ENCODE peak calls at places on chromosomes 2 and 18, in four cellular contexts. One of them, this sample, is unnamed. For H3K27me3 and H3K9me3, the result is how much of the 10 kb centered on the place peaks cover.

GRCh38 chr2:47339745-47340541 is 63.0 kb upstream of the MSH2 start:
- DNase-seq in heart left ventricle: no peak
- DNase-seq in H1: no peak
- DNase-seq in PC-3: peak
- DNase-seq in this sample: peak

GRCh38 chr2:85353876-85354285 is 447 bp downstream of the RETSAT start:
- DNase-seq in PC-3: peak
- DNase-seq in H1: no peak
- DNase-seq in heart left ventricle: peak
- DNase-seq in this sample: peak

GRCh38 chr2:42867093-42868065 is 75.0 kb upstream of the HAAO start:
- DNase-seq in heart left ventricle: no peak
- DNase-seq in H1: no peak
- DNase-seq in PC-3: no peak
- DNase-seq in this sample: no peak

GRCh38 chr2:84906108-84906899 is 848 bp downstream of the TMSB10 start:
- DNase-seq in H1: no peak
- DNase-seq in PC-3: no peak
- DNase-seq in heart left ventricle: peak
- DNase-seq in this sample: peak

GRCh38 chr2:164840458-164840929 is 1.1 kb downstream of the COBLL1 start:
- DNase-seq in heart left ventricle: peak
- DNase-seq in H1: peak
- DNase-seq in PC-3: peak
- DNase-seq in this sample: peak

GRCh38 chr18:21682276-21683051 is 22.1 kb downstream of the ABHD3 start:
- DNase-seq in PC-3: no peak
- DNase-seq in H1: no peak
- DNase-seq in heart left ventricle: no peak
- DNase-seq in this sample: no peak

GRCh38 chr2:160227252-160227651 is 27.2 kb upstream of the ITGB6 start:
- DNase-seq in H1: no peak
- DNase-seq in heart left ventricle: no peak
- DNase-seq in PC-3: peak
- DNase-seq in this sample: peak

GRCh38 chr2:25347846-25348245 is 6.1 kb upstream of the DNMT3A start:
- DNase-seq in heart left ventricle: no peak
- DNase-seq in PC-3: no peak
- DNase-seq in H1: no peak
- DNase-seq in this sample: no peak

GRCh38 chr2:221025397-221025796 is 546.7 kb downstream of the EPHA4 start:
- DNase-seq in H1: no peak
- DNase-seq in PC-3: peak
- DNase-seq in heart left ventricle: no peak
- DNase-seq in this sample: no peak

GRCh38 chr2:200590090-200590489 is 4.3 kb downstream of the AOX1 start:
- DNase-seq in heart left ventricle: peak
- DNase-seq in PC-3: no peak
- DNase-seq in H1: no peak
- DNase-seq in this sample: peak

GRCh38 chr2:238456966-238457926 is 30.5 kb downstream of the ASB1 start:
- DNase-seq in heart left ventricle: no peak
- DNase-seq in PC-3: no peak
- DNase-seq in H1: no peak
- DNase-seq in this sample: no peak

GRCh38 chr2:239881561-239882320 is 143.4 kb downstream of the NDUFA10 start:
- DNase-seq in H1: no peak
- DNase-seq in PC-3: no peak
- DNase-seq in heart left ventricle: no peak
- DNase-seq in this sample: no peak

GRCh38 chr2:111715987-111716900 is 167.7 kb downstream of the ANAPC1 start:
- DNase-seq in PC-3: no peak
- DNase-seq in H1: no peak
- DNase-seq in heart left ventricle: no peak
- DNase-seq in this sample: peak

GRCh38 chr2:14779252-14779651 is 146.7 kb downstream of the LRATD1 start:
- DNase-seq in heart left ventricle: no peak
- DNase-seq in PC-3: no peak
- DNase-seq in H1: no peak
- DNase-seq in this sample: no peak

GRCh38 chr2:202716114-202716718 is 81.4 kb downstream of the FAM117B start:
- DNase-seq in H1: no peak
- DNase-seq in heart left ventricle: no peak
- DNase-seq in PC-3: no peak
- DNase-seq in this sample: no peak

GRCh38 chr2:165238295-165238694 is 919 bp upstream of the SCN2A start:
- DNase-seq in H1: no peak
- DNase-seq in heart left ventricle: no peak
- DNase-seq in PC-3: peak
- DNase-seq in this sample: no peak

GRCh38 chr2:73998451-73998850 is 13.7 kb downstream of the TET3 start:
- DNase-seq in heart left ventricle: no peak
- DNase-seq in PC-3: no peak
- DNase-seq in H1: no peak
- DNase-seq in this sample: no peak

GRCh38 chr2:43269074-43269572 is 42.7 kb upstream of the ZFP36L2 start:
- DNase-seq in heart left ventricle: peak
- DNase-seq in PC-3: no peak
- DNase-seq in H1: no peak
- DNase-seq in this sample: peak

GRCh38 chr2:105789745-105790466 is 45.2 kb downstream of the NCK2 start:
- DNase-seq in H1: no peak
- DNase-seq in PC-3: peak
- DNase-seq in heart left ventricle: peak
- DNase-seq in this sample: peak

GRCh38 chr18:58863539-58864145 is 1.0 kb upstream of the ZNF532 start:
- DNase-seq in H1: no peak
- DNase-seq in heart left ventricle: peak
- DNase-seq in PC-3: peak
- DNase-seq in this sample: peak

GRCh38 chr2:183284606-183285005 is 160.4 kb downstream of the NUP35 start:
- DNase-seq in H1: no peak
- DNase-seq in PC-3: peak
- DNase-seq in heart left ventricle: no peak
- DNase-seq in this sample: peak

GRCh38 chr18:7541835-7542234 is 25.3 kb upstream of the PTPRM start:
- DNase-seq in PC-3: no peak
- DNase-seq in H1: no peak
- DNase-seq in heart left ventricle: no peak
- DNase-seq in this sample: no peak

GRCh38 chr2:176158306-176158643 is 1.2 kb downstream of the HOXD3 start:
- DNase-seq in PC-3: no peak
- DNase-seq in H1: no peak
- DNase-seq in heart left ventricle: no peak
- DNase-seq in this sample: no peak

GRCh38 chr2:85741211-85741610 is 12.6 kb upstream of the ATOH8 start:
- DNase-seq in H1: no peak
- DNase-seq in PC-3: no peak
- DNase-seq in heart left ventricle: peak
- DNase-seq in this sample: no peak

GRCh38 chr18:7117390-7118355 is at the start of gene LAMA1:
- DNase-seq in H1: peak
- DNase-seq in heart left ventricle: no peak
- DNase-seq in PC-3: no peak
- DNase-seq in this sample: peak

GRCh38 chr2:65153515-65153914 is 23.6 kb upstream of the RAB1A start:
- DNase-seq in heart left ventricle: no peak
- DNase-seq in H1: no peak
- DNase-seq in PC-3: peak
- DNase-seq in this sample: no peak

GRCh38 chr2:54239427-54239826 is 16.6 kb downstream of the TSPYL6 start:
- DNase-seq in PC-3: peak
- DNase-seq in heart left ventricle: no peak
- DNase-seq in H1: no peak
- DNase-seq in this sample: peak

GRCh38 chr2:136128905-136129304 is 11.0 kb upstream of the CXCR4 start:
- DNase-seq in PC-3: peak
- DNase-seq in heart left ventricle: no peak
- DNase-seq in H1: no peak
- DNase-seq in this sample: no peak

GRCh38 chr2:45649855-45650806 is 1.3 kb upstream of the PRKCE start:
- DNase-seq in heart left ventricle: peak
- DNase-seq in PC-3: peak
- DNase-seq in H1: peak
- DNase-seq in this sample: peak

GRCh38 chr2:110991951-110992350 is 128.8 kb upstream of the BCL2L11 start:
- DNase-seq in heart left ventricle: no peak
- DNase-seq in H1: no peak
- DNase-seq in PC-3: no peak
- DNase-seq in this sample: no peak

GRCh38 chr2:59177748-59178147 is 936.6 kb upstream of the FANCL start:
- DNase-seq in PC-3: no peak
- DNase-seq in heart left ventricle: no peak
- DNase-seq in H1: no peak
- DNase-seq in this sample: no peak

GRCh38 chr2:104734937-104735586 is 118.9 kb upstream of the POU3F3 start:
- DNase-seq in PC-3: no peak
- DNase-seq in heart left ventricle: no peak
- DNase-seq in H1: no peak
- DNase-seq in this sample: no peak
- H3K4me3 ChIP-seq in PC-3: no peak
- H3K4me3 ChIP-seq in heart left ventricle: no peak
- H3K4me3 ChIP-seq in H1: no peak
- H3K4me3 ChIP-seq in this sample: no peak

GRCh38 chr2:120452945-120453634 is 107.2 kb downstream of the INHBB start:
- DNase-seq in PC-3: no peak
- DNase-seq in heart left ventricle: no peak
- DNase-seq in H1: no peak
- DNase-seq in this sample: no peak
- H3K27me3 ChIP-seq in PC-3: under half
- H3K27me3 ChIP-seq in heart left ventricle: under half
- H3K27me3 ChIP-seq in H1: under half
- H3K27me3 ChIP-seq in this sample: under half

GRCh38 chr2:171627412-171627811 is 59.9 kb upstream of the DYNC1I2 start:
- DNase-seq in H1: no peak
- DNase-seq in PC-3: no peak
- DNase-seq in heart left ventricle: no peak
- DNase-seq in this sample: no peak
- H3K9me3 ChIP-seq in H1: under half
- H3K9me3 ChIP-seq in PC-3: under half
- H3K9me3 ChIP-seq in heart left ventricle: under half
- H3K9me3 ChIP-seq in this sample: under half

DNA sequence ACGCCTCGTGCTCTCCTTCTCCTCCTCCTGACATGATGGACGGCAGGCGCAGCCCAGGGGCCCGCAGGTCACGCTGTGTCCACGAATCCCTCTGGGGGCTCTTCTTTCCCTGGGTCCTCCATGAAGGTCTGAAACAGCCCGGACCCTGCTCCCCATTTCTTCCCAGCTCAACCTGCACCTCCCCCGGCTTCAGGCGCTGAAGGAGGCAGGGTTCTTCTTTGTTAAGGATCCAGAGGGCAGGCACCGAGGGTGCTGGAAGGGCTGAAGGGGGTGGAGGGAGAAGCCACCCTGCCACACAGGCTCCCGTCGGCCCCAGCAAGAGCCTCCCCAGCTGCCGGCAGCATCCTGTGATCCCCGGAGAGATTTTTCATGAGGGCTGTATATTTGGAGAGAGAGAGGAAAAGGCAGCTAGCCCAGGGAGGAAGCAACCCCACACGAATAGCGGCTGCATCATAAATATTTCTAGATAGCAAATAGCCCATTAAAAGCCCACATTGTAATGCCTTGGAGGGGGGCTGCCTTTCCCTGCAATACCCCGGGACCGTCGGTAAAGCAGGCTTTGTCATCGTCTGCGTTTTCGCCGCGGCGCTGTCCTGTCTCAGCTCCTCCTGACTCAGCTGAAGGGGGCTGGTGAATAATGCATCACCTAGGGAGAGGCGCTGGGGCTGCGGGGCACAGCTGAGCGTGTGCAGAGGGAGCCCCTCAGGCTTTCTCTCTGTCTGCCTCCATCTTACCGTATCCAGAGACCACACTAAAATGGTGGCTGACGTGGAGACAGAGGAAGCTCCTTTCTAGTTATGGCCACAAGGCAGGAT is 289.3 kb downstream of the SOX11 start:
- DNase-seq in H1: peak
- DNase-seq in PC-3: no peak
- DNase-seq in heart left ventricle: no peak
- DNase-seq in this sample: peak
- H3K4me3 ChIP-seq in H1: peak
- H3K4me3 ChIP-seq in PC-3: no peak
- H3K4me3 ChIP-seq in heart left ventricle: peak
- H3K4me3 ChIP-seq in this sample: peak

GRCh38 chr2:236568922-236569592 is 568 bp upstream of the ACKR3 start:
- DNase-seq in PC-3: no peak
- DNase-seq in heart left ventricle: no peak
- DNase-seq in H1: no peak
- DNase-seq in this sample: no peak

GRCh38 chr2:236570081-236570979 is 705 bp downstream of the ACKR3 start:
- DNase-seq in H1: no peak
- DNase-seq in heart left ventricle: no peak
- DNase-seq in PC-3: peak
- DNase-seq in this sample: peak

GRCh38 chr2:236569593-236569973 is at the start of gene ACKR3:
- DNase-seq in heart left ventricle: peak
- DNase-seq in H1: peak
- DNase-seq in PC-3: peak
- DNase-seq in this sample: peak

GRCh38 chr2:236572482-236572881 is 2.9 kb downstream of the ACKR3 start:
- DNase-seq in PC-3: no peak
- DNase-seq in heart left ventricle: peak
- DNase-seq in H1: no peak
- DNase-seq in this sample: no peak

GRCh38 chr2:236571161-236571560 is 1.5 kb downstream of the ACKR3 start:
- DNase-seq in heart left ventricle: no peak
- DNase-seq in PC-3: no peak
- DNase-seq in H1: no peak
- DNase-seq in this sample: no peak
- H3K27me3 ChIP-seq in heart left ventricle: under half
- H3K27me3 ChIP-seq in PC-3: under half
- H3K27me3 ChIP-seq in H1: under half
- H3K27me3 ChIP-seq in this sample: under half

DNA sequence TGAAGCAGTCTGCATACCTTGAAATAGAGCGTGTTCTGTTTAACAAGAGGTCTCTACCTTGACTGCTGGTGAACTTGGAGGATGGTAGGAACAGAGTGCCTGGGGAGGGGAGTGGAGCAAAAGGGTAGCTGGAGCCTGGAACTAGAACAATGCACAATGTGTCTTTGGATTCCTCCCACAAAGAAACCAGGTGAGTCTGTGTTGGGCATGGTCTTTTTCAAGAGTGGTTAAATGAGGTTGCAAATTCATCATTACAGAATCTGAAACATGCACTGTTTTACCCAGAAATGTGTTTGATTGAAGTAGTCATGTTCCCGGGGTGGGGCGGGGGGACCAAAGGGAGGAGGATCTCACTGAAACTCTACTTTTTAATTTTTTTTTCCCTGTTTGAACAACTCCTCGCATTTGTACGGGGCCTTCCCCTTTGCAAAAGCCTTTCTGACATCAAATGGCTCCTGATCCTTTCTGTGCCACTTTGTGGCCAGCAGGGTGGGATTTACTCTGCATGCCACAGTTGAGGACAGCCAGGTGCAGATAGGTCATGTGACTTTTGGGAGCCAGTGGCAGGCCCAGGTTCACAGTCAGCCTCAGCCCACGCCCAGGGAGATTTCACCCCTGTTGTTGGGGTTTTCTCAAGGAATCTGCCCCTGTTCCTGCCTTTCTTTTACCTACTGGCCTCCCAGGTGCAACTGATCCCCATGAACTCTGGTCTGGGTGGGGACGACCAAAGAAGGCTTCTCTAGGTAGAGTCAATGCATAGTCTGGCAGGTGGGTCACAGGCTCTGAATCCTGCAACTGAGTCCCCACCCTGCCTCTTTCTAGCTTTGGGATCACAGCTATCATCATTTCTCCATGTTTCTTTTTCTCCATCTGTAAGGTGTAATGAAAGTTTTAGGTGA is 28.2 kb downstream of the MYCN start:
- DNase-seq in H1: no peak
- DNase-seq in heart left ventricle: no peak
- DNase-seq in PC-3: no peak
- DNase-seq in this sample: no peak
- H3K9me3 ChIP-seq in H1: under half
- H3K9me3 ChIP-seq in heart left ventricle: under half
- H3K9me3 ChIP-seq in PC-3: under half
- H3K9me3 ChIP-seq in this sample: under half

This sample was measured in MG63.